ENCODE peak calls at places on chromosomes 7 and 10, in five cellular contexts. One of them, this sample, is unnamed.

GRCh38 chr7:50834679-50835078 is 52.0 kb upstream of the GRB10 start:
- DNase-seq in heart right ventricle: no peak
- DNase-seq in breast epithelium: no peak
- DNase-seq in left ventricle myocardium inferior: no peak
- DNase-seq in ovary: no peak
- DNase-seq in this sample: no peak

GRCh38 chr7:128812514-128813168 is 17.6 kb upstream of the FLNC start:
- DNase-seq in ovary: peak; percentile 38
- DNase-seq in left ventricle myocardium inferior: peak; percentile 64
- DNase-seq in heart right ventricle: peak; percentile 54
- DNase-seq in breast epithelium: no peak
- DNase-seq in this sample: peak; percentile 42

GRCh38 chr10:27717851-27718250 is 27.8 kb downstream of the MKX start:
- DNase-seq in breast epithelium: no peak
- DNase-seq in ovary: no peak
- DNase-seq in left ventricle myocardium inferior: no peak
- DNase-seq in heart right ventricle: no peak
- DNase-seq in this sample: no peak

GRCh38 chr7:55178863-55179773 is 160.3 kb downstream of the EGFR start:
- DNase-seq in heart right ventricle: no peak
- DNase-seq in ovary: no peak
- DNase-seq in breast epithelium: no peak
- DNase-seq in left ventricle myocardium inferior: no peak
- DNase-seq in this sample: no peak

GRCh38 chr10:106682175-106682574 is 482.3 kb downstream of the SORCS1 start:
- DNase-seq in ovary: no peak
- DNase-seq in left ventricle myocardium inferior: no peak
- DNase-seq in heart right ventricle: no peak
- DNase-seq in breast epithelium: no peak
- DNase-seq in this sample: no peak

GRCh38 chr10:28077889-28078288 is 79.0 kb upstream of the ODAD2 start:
- DNase-seq in ovary: no peak
- DNase-seq in breast epithelium: no peak
- DNase-seq in left ventricle myocardium inferior: no peak
- DNase-seq in heart right ventricle: no peak
- DNase-seq in this sample: no peak

GRCh38 chr7:48094861-48095293 is 5.8 kb downstream of the UPP1 start:
- DNase-seq in left ventricle myocardium inferior: no peak
- DNase-seq in ovary: no peak
- DNase-seq in heart right ventricle: no peak
- DNase-seq in breast epithelium: no peak
- DNase-seq in this sample: no peak

GRCh38 chr10:420154-421121 is 269.0 kb downstream of the DIP2C start:
- DNase-seq in heart right ventricle: no peak
- DNase-seq in breast epithelium: no peak
- DNase-seq in ovary: no peak
- DNase-seq in left ventricle myocardium inferior: no peak
- DNase-seq in this sample: no peak

GRCh38 chr10:19499291-19499765 is 316.9 kb upstream of the PLXDC2 start:
- DNase-seq in ovary: no peak
- DNase-seq in left ventricle myocardium inferior: no peak
- DNase-seq in heart right ventricle: no peak
- DNase-seq in breast epithelium: no peak
- DNase-seq in this sample: no peak

GRCh38 chr7:147432068-147432467 is 1158.5 kb upstream of the C7orf33 start:
- DNase-seq in ovary: no peak
- DNase-seq in breast epithelium: no peak
- DNase-seq in left ventricle myocardium inferior: no peak
- DNase-seq in heart right ventricle: no peak
- DNase-seq in this sample: no peak

GRCh38 chr7:33880787-33881186 is 24.6 kb upstream of the BMPER start:
- DNase-seq in ovary: no peak
- DNase-seq in left ventricle myocardium inferior: no peak
- DNase-seq in breast epithelium: no peak
- DNase-seq in heart right ventricle: no peak
- DNase-seq in this sample: no peak

GRCh38 chr7:1555046-1555812 is 776 bp downstream of the TMEM184A start:
- DNase-seq in ovary: peak; percentile 69
- DNase-seq in heart right ventricle: peak; percentile 18
- DNase-seq in breast epithelium: peak; percentile 87
- DNase-seq in left ventricle myocardium inferior: no peak
- DNase-seq in this sample: peak; percentile 89

GRCh38 chr7:78326189-78326588 is 527.6 kb downstream of the PHTF2 start:
- DNase-seq in left ventricle myocardium inferior: no peak
- DNase-seq in ovary: no peak
- DNase-seq in heart right ventricle: no peak
- DNase-seq in breast epithelium: no peak
- DNase-seq in this sample: no peak

GRCh38 chr7:39504963-39505362 is 61.2 kb upstream of the YAE1 start:
- DNase-seq in heart right ventricle: no peak
- DNase-seq in breast epithelium: no peak
- DNase-seq in left ventricle myocardium inferior: no peak
- DNase-seq in ovary: no peak
- DNase-seq in this sample: no peak

GRCh38 chr7:91194841-91195240 is 69.4 kb upstream of the FZD1 start:
- DNase-seq in heart right ventricle: no peak
- DNase-seq in breast epithelium: no peak
- DNase-seq in left ventricle myocardium inferior: no peak
- DNase-seq in ovary: no peak
- DNase-seq in this sample: no peak

GRCh38 chr10:5609952-5610616 is 56.3 kb downstream of the ASB13 start:
- DNase-seq in ovary: no peak
- DNase-seq in heart right ventricle: no peak
- DNase-seq in left ventricle myocardium inferior: no peak
- DNase-seq in breast epithelium: no peak
- DNase-seq in this sample: peak; percentile 91

GRCh38 chr7:74289018-74289659 is at the start of gene CLIP2:
- DNase-seq in left ventricle myocardium inferior: peak; percentile 85
- DNase-seq in breast epithelium: peak; percentile 75
- DNase-seq in heart right ventricle: peak; percentile 85
- DNase-seq in ovary: peak; percentile 79
- DNase-seq in this sample: peak; percentile 88

GRCh38 chr10:97571622-97572021 is 957 bp upstream of the ANKRD2 start:
- DNase-seq in breast epithelium: no peak
- DNase-seq in ovary: no peak
- DNase-seq in left ventricle myocardium inferior: peak; percentile 1
- DNase-seq in heart right ventricle: no peak
- DNase-seq in this sample: no peak

GRCh38 chr10:70132098-70133029 is at the start of gene AIFM2:
- DNase-seq in breast epithelium: peak; percentile 81
- DNase-seq in left ventricle myocardium inferior: peak; percentile 83
- DNase-seq in ovary: peak; percentile 89
- DNase-seq in heart right ventricle: peak; percentile 84
- DNase-seq in this sample: peak; percentile 94

GRCh38 chr10:77164616-77165311 is 472.8 kb downstream of the KCNMA1 start:
- DNase-seq in heart right ventricle: no peak
- DNase-seq in ovary: no peak
- DNase-seq in left ventricle myocardium inferior: no peak
- DNase-seq in breast epithelium: no peak
- DNase-seq in this sample: no peak

DNA sequence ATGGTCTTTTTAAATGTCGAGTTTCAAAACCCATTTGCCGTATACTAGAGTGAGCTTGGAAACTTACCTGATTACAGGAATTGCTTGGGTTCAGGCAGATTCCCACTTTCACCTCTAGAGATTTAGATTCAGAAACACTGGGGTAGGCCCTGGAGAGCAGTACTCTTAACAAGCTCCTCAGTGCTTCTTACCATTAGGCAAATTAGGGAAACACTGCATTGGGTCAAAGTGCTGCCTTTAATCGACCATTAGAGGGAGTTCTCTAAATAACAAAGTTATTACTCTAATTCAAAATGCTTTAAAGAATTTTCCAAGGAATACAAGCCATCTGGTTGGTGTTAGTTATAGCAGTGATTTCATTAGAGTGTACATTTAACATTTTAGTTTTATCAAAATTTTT is 324.6 kb downstream of the GFRA1 start:
- DNase-seq in ovary: no peak
- DNase-seq in heart right ventricle: no peak
- DNase-seq in breast epithelium: no peak
- DNase-seq in left ventricle myocardium inferior: no peak
- DNase-seq in this sample: no peak
- TF ChIP-seq CTCF in ovary: no peak
- TF ChIP-seq CTCF in heart right ventricle: peak; percentile 57
- TF ChIP-seq CTCF in breast epithelium: no peak
- TF ChIP-seq CTCF in left ventricle myocardium inferior: peak; percentile 60
- TF ChIP-seq CTCF in this sample: no peak

DNA sequence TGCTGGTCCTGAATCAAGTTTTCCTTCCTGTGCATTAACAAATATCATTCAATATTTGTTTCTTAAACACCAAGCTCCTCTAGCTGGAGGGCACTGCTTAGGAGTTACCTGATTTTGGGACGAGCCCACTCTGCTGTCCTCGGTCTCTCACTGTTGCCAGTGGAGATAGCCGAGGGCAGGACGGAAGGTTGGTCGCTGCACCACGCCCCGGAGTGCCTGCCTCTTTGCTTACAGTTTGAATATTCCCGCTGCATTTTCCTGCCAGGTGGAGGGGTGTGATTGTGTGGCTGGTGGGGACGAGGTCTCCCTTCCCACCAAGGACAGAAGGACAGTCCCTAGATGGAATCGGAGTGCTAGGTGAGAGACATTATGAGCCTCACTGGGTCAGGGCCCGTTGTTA is 201.5 kb downstream of the DNAJB6 start:
- DNase-seq in ovary: no peak
- DNase-seq in breast epithelium: no peak
- DNase-seq in heart right ventricle: no peak
- DNase-seq in left ventricle myocardium inferior: no peak
- DNase-seq in this sample: peak; percentile 1
- H3K9me3 ChIP-seq in ovary: no peaks in the 10 kb centered on the region
- H3K9me3 ChIP-seq in breast epithelium: peaks cover 9% of the 10 kb centered on the region
- H3K9me3 ChIP-seq in heart right ventricle: peaks cover 4% of the 10 kb centered on the region
- H3K9me3 ChIP-seq in left ventricle myocardium inferior: peaks cover 6% of the 10 kb centered on the region
- H3K9me3 ChIP-seq in this sample: no peaks in the 10 kb centered on the region

GRCh38 chr10:74992068-74992467 is 119.4 kb upstream of the SAMD8 start:
- DNase-seq in breast epithelium: no peak
- DNase-seq in ovary: no peak
- DNase-seq in heart right ventricle: no peak
- DNase-seq in left ventricle myocardium inferior: no peak
- DNase-seq in this sample: no peak
- H3K36me3 ChIP-seq in breast epithelium: no peaks in the 10 kb centered on the region
- H3K36me3 ChIP-seq in ovary: no peaks in the 10 kb centered on the region
- H3K36me3 ChIP-seq in heart right ventricle: peaks cover 42% of the 10 kb centered on the region
- H3K36me3 ChIP-seq in left ventricle myocardium inferior: peaks cover 26% of the 10 kb centered on the region
- H3K36me3 ChIP-seq in this sample: no peaks in the 10 kb centered on the region

GRCh38 chr7:35723011-35723410 is 28.1 kb upstream of the HERPUD2 start:
- DNase-seq in breast epithelium: no peak
- DNase-seq in heart right ventricle: no peak
- DNase-seq in left ventricle myocardium inferior: no peak
- DNase-seq in ovary: no peak
- DNase-seq in this sample: no peak
- TF ChIP-seq CTCF in breast epithelium: no peak
- TF ChIP-seq CTCF in heart right ventricle: no peak
- TF ChIP-seq CTCF in left ventricle myocardium inferior: no peak
- TF ChIP-seq CTCF in ovary: no peak
- TF ChIP-seq CTCF in this sample: no peak

GRCh38 chr7:106447318-106447847 is 162.6 kb upstream of the NAMPT start:
- DNase-seq in left ventricle myocardium inferior: no peak
- DNase-seq in ovary: no peak
- DNase-seq in heart right ventricle: no peak
- DNase-seq in breast epithelium: no peak
- DNase-seq in this sample: no peak

GRCh38 chr7:106451171-106451570 is 166.4 kb upstream of the NAMPT start:
- DNase-seq in left ventricle myocardium inferior: no peak
- DNase-seq in ovary: no peak
- DNase-seq in heart right ventricle: no peak
- DNase-seq in breast epithelium: no peak
- DNase-seq in this sample: no peak

GRCh38 chr7:106450716-106451115 is 165.9 kb upstream of the NAMPT start:
- DNase-seq in ovary: no peak
- DNase-seq in breast epithelium: no peak
- DNase-seq in heart right ventricle: no peak
- DNase-seq in left ventricle myocardium inferior: no peak
- DNase-seq in this sample: no peak

GRCh38 chr7:106448992-106449859 is 164.4 kb upstream of the NAMPT start:
- DNase-seq in left ventricle myocardium inferior: no peak
- DNase-seq in breast epithelium: no peak
- DNase-seq in heart right ventricle: no peak
- DNase-seq in ovary: no peak
- DNase-seq in this sample: no peak

DNA sequence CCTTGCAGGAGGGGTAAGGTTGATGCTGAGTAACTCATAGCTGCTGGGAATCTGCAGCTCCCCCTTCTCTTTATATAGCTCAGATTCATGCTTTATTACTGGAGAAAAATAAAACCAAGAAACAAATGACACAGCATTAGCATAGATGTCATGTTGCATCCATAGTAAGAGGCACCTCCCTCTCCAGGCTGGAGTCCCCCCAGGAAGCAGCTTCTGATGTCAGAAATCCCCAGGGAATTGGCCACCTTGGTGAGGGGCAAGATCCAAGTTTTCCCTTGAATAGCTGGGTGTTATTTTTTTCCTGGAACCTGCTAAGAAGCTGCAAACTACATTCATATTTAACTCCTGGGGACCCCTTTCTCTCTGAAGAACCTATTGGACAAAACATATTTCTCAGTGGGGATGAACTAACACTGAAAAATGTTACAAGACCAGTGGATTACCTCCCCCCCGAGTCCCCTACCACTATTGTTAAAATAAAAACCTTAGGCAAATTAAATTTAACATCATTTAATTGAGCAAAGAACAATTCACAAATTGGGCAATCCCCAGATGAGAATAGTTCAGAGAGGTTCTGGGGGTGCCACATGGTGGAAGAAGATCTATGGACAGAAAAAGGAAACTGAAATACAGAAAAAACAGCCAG is 163.7 kb upstream of the NAMPT start:
- DNase-seq in left ventricle myocardium inferior: no peak
- DNase-seq in heart right ventricle: no peak
- DNase-seq in ovary: no peak
- DNase-seq in breast epithelium: no peak
- DNase-seq in this sample: no peak
- H3K9me3 ChIP-seq in left ventricle myocardium inferior: peaks cover 11% of the 10 kb centered on the region
- H3K9me3 ChIP-seq in heart right ventricle: peaks cover 11% of the 10 kb centered on the region
- H3K9me3 ChIP-seq in ovary: no peaks in the 10 kb centered on the region
- H3K9me3 ChIP-seq in breast epithelium: no peaks in the 10 kb centered on the region
- H3K9me3 ChIP-seq in this sample: peaks cover 8% of the 10 kb centered on the region

GRCh38 chr10:14860782-14861181 is 17.9 kb upstream of the SUV39H2 start:
- DNase-seq in heart right ventricle: no peak
- DNase-seq in ovary: no peak
- DNase-seq in breast epithelium: no peak
- DNase-seq in left ventricle myocardium inferior: no peak
- DNase-seq in this sample: peak; percentile 73

GRCh38 chr10:14859043-14859442 is 19.6 kb upstream of the SUV39H2 start:
- DNase-seq in ovary: no peak
- DNase-seq in heart right ventricle: no peak
- DNase-seq in left ventricle myocardium inferior: no peak
- DNase-seq in breast epithelium: no peak
- DNase-seq in this sample: no peak

GRCh38 chr10:14858338-14858925 is 20.2 kb upstream of the SUV39H2 start:
- DNase-seq in heart right ventricle: no peak
- DNase-seq in left ventricle myocardium inferior: no peak
- DNase-seq in ovary: no peak
- DNase-seq in breast epithelium: no peak
- DNase-seq in this sample: no peak

GRCh38 chr10:14855453-14855852 is 17.3 kb downstream of the HSPA14 start:
- DNase-seq in left ventricle myocardium inferior: no peak
- DNase-seq in ovary: no peak
- DNase-seq in breast epithelium: no peak
- DNase-seq in heart right ventricle: no peak
- DNase-seq in this sample: no peak

GRCh38 chr10:14859775-14860174 is 18.9 kb upstream of the SUV39H2 start:
- DNase-seq in ovary: no peak
- DNase-seq in heart right ventricle: no peak
- DNase-seq in left ventricle myocardium inferior: no peak
- DNase-seq in breast epithelium: no peak
- DNase-seq in this sample: no peak
- H3K36me3 ChIP-seq in ovary: no peaks in the 10 kb centered on the region
- H3K36me3 ChIP-seq in heart right ventricle: peaks cover 67% of the 10 kb centered on the region
- H3K36me3 ChIP-seq in left ventricle myocardium inferior: peaks cover 36% of the 10 kb centered on the region
- H3K36me3 ChIP-seq in breast epithelium: no peaks in the 10 kb centered on the region
- H3K36me3 ChIP-seq in this sample: no peaks in the 10 kb centered on the region

This sample was measured in mucosa of descending colon.